ENCODE peak calls at places on chromosomes 2 and 18, in four cellular contexts. One of them, this sample, is unnamed.

GRCh38 chr2:100703744-100704143 is 116.2 kb upstream of the NPAS2 start:
- DNase-seq in thoracic aorta: no peak
- DNase-seq in HepG2: no peak
- DNase-seq in naive thymus-derived CD4-positive, alpha-beta T cell: no peak
- DNase-seq in this sample: no peak

GRCh38 chr2:2187196-2187595 is 143.9 kb downstream of the MYT1L start:
- DNase-seq in naive thymus-derived CD4-positive, alpha-beta T cell: no peak
- DNase-seq in HepG2: no peak
- DNase-seq in thoracic aorta: no peak
- DNase-seq in this sample: no peak

GRCh38 chr2:171362396-171362795 is 71.4 kb downstream of the METTL8 start:
- DNase-seq in HepG2: no peak
- DNase-seq in thoracic aorta: no peak
- DNase-seq in naive thymus-derived CD4-positive, alpha-beta T cell: no peak
- DNase-seq in this sample: no peak

GRCh38 chr18:55236150-55236931 is 277.1 kb upstream of the CCDC68 start:
- DNase-seq in thoracic aorta: no peak
- DNase-seq in HepG2: no peak
- DNase-seq in naive thymus-derived CD4-positive, alpha-beta T cell: no peak
- DNase-seq in this sample: peak; percentile 80

GRCh38 chr2:12155308-12156061 is 409.1 kb downstream of the LPIN1 start:
- DNase-seq in naive thymus-derived CD4-positive, alpha-beta T cell: no peak
- DNase-seq in thoracic aorta: no peak
- DNase-seq in HepG2: no peak
- DNase-seq in this sample: no peak

GRCh38 chr2:85913854-85914524 is 25.2 kb upstream of the ST3GAL5 start:
- DNase-seq in HepG2: no peak
- DNase-seq in thoracic aorta: no peak
- DNase-seq in naive thymus-derived CD4-positive, alpha-beta T cell: no peak
- DNase-seq in this sample: no peak

GRCh38 chr2:211055438-211055837 is 499.0 kb downstream of the CPS1 start:
- DNase-seq in naive thymus-derived CD4-positive, alpha-beta T cell: no peak
- DNase-seq in HepG2: peak; percentile 21
- DNase-seq in thoracic aorta: no peak
- DNase-seq in this sample: no peak

GRCh38 chr2:226426292-226426736 is 373.3 kb downstream of the IRS1 start:
- DNase-seq in HepG2: peak; percentile 51
- DNase-seq in naive thymus-derived CD4-positive, alpha-beta T cell: no peak
- DNase-seq in thoracic aorta: no peak
- DNase-seq in this sample: peak; percentile 47

GRCh38 chr2:46857871-46858696 is 57.5 kb downstream of the MCFD2 start:
- DNase-seq in HepG2: no peak
- DNase-seq in naive thymus-derived CD4-positive, alpha-beta T cell: no peak
- DNase-seq in thoracic aorta: no peak
- DNase-seq in this sample: no peak

GRCh38 chr2:157838442-157839161 is 37.5 kb downstream of the ACVR1 start:
- DNase-seq in naive thymus-derived CD4-positive, alpha-beta T cell: no peak
- DNase-seq in thoracic aorta: peak; percentile 7
- DNase-seq in HepG2: peak; percentile 88
- DNase-seq in this sample: no peak

GRCh38 chr2:54590216-54590961 is 133.1 kb upstream of the EML6 start:
- DNase-seq in HepG2: no peak
- DNase-seq in naive thymus-derived CD4-positive, alpha-beta T cell: no peak
- DNase-seq in thoracic aorta: no peak
- DNase-seq in this sample: no peak

GRCh38 chr2:60486067-60486466 is 67.4 kb downstream of the BCL11A start:
- DNase-seq in thoracic aorta: no peak
- DNase-seq in HepG2: no peak
- DNase-seq in naive thymus-derived CD4-positive, alpha-beta T cell: no peak
- DNase-seq in this sample: no peak

GRCh38 chr2:27247893-27248292 is 15.0 kb downstream of the SLC30A3 start:
- DNase-seq in thoracic aorta: no peak
- DNase-seq in HepG2: no peak
- DNase-seq in naive thymus-derived CD4-positive, alpha-beta T cell: no peak
- DNase-seq in this sample: no peak

GRCh38 chr18:48541747-48542108 is 2.9 kb downstream of the CTIF start:
- DNase-seq in thoracic aorta: no peak
- DNase-seq in HepG2: no peak
- DNase-seq in naive thymus-derived CD4-positive, alpha-beta T cell: no peak
- DNase-seq in this sample: no peak

GRCh38 chr2:241636182-241636982 is 576 bp downstream of the THAP4 start:
- DNase-seq in HepG2: peak; percentile 49
- DNase-seq in thoracic aorta: no peak
- DNase-seq in naive thymus-derived CD4-positive, alpha-beta T cell: no peak
- DNase-seq in this sample: no peak

GRCh38 chr2:43218550-43219382 is 7.6 kb downstream of the ZFP36L2 start:
- DNase-seq in naive thymus-derived CD4-positive, alpha-beta T cell: peak; percentile 90
- DNase-seq in HepG2: peak; percentile 76
- DNase-seq in thoracic aorta: no peak
- DNase-seq in this sample: no peak

GRCh38 chr2:226031078-226031937 is 631.8 kb downstream of the NYAP2 start:
- DNase-seq in HepG2: peak; percentile 73
- DNase-seq in thoracic aorta: no peak
- DNase-seq in naive thymus-derived CD4-positive, alpha-beta T cell: no peak
- DNase-seq in this sample: no peak

GRCh38 chr2:128457006-128457604 is 138.4 kb upstream of the HS6ST1 start:
- DNase-seq in HepG2: no peak
- DNase-seq in thoracic aorta: no peak
- DNase-seq in naive thymus-derived CD4-positive, alpha-beta T cell: no peak
- DNase-seq in this sample: no peak

GRCh38 chr2:193276069-193276468 is 1081.3 kb upstream of the TMEFF2 start:
- DNase-seq in naive thymus-derived CD4-positive, alpha-beta T cell: no peak
- DNase-seq in thoracic aorta: no peak
- DNase-seq in HepG2: no peak
- DNase-seq in this sample: no peak

GRCh38 chr2:218981390-218982311 is 3.3 kb downstream of the FEV start:
- DNase-seq in naive thymus-derived CD4-positive, alpha-beta T cell: no peak
- DNase-seq in thoracic aorta: no peak
- DNase-seq in HepG2: no peak
- DNase-seq in this sample: no peak

GRCh38 chr2:80473069-80473468 is 168.5 kb upstream of the LRRTM1 start:
- DNase-seq in naive thymus-derived CD4-positive, alpha-beta T cell: no peak
- DNase-seq in HepG2: no peak
- DNase-seq in thoracic aorta: no peak
- DNase-seq in this sample: no peak

GRCh38 chr18:6734746-6735430 is 5.4 kb downstream of the ARHGAP28 start:
- DNase-seq in naive thymus-derived CD4-positive, alpha-beta T cell: no peak
- DNase-seq in thoracic aorta: no peak
- DNase-seq in HepG2: no peak
- DNase-seq in this sample: no peak

GRCh38 chr2:221467610-221468009 is 104.5 kb downstream of the EPHA4 start:
- DNase-seq in thoracic aorta: no peak
- DNase-seq in HepG2: no peak
- DNase-seq in naive thymus-derived CD4-positive, alpha-beta T cell: no peak
- DNase-seq in this sample: no peak

GRCh38 chr2:239679755-239680154 is 278.9 kb upstream of the HDAC4 start:
- DNase-seq in naive thymus-derived CD4-positive, alpha-beta T cell: no peak
- DNase-seq in thoracic aorta: no peak
- DNase-seq in HepG2: no peak
- DNase-seq in this sample: no peak

GRCh38 chr18:7116001-7116831 is 1.4 kb downstream of the LAMA1 start:
- DNase-seq in naive thymus-derived CD4-positive, alpha-beta T cell: no peak
- DNase-seq in thoracic aorta: no peak
- DNase-seq in HepG2: no peak
- DNase-seq in this sample: no peak

GRCh38 chr2:217489145-217489960 is 513.4 kb downstream of the TNS1 start:
- DNase-seq in thoracic aorta: no peak
- DNase-seq in HepG2: no peak
- DNase-seq in naive thymus-derived CD4-positive, alpha-beta T cell: no peak
- DNase-seq in this sample: no peak

DNA sequence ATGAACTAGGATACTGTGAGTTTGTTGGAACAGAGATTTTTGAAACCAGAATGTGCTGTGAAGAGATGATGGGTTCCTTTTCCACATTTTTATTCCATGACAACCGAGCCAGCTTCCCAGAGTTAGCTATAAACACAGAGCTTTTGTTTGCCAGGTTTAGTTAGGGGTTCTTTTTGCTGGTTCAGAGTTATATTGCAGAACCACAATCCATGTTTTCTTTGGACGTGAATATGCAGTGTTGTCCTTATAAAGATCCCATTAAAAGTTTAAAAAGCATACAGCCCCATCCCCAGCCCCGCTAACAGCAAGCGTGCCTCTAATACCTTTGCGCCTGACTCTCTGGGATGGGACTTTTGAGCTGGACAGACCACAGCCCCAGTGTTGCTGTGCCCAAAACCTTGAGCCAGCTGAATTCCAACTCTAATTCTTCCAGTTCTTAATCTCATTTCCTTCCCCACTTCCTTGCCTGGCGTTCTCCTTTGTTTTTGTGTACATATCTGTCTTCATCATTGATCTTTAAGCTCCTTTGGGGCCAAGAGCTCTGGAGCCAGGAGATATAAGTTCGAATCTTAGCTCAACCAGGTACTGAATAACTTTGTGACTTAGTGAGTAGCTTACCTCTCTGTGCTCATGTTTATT is 72.3 kb downstream of the SPATS2L start:
- DNase-seq in naive thymus-derived CD4-positive, alpha-beta T cell: no peak
- DNase-seq in HepG2: no peak
- DNase-seq in thoracic aorta: no peak
- DNase-seq in this sample: no peak
- H3K4me3 ChIP-seq in naive thymus-derived CD4-positive, alpha-beta T cell: no peak overlapping the region
- H3K4me3 ChIP-seq in HepG2: no peak overlapping the region
- H3K4me3 ChIP-seq in thoracic aorta: peak overlapping the region; percentile 49
- H3K4me3 ChIP-seq in this sample: peak overlapping the region; percentile 64

GRCh38 chr18:50192903-50193795 is 1.8 kb downstream of the MYO5B start:
- DNase-seq in naive thymus-derived CD4-positive, alpha-beta T cell: no peak
- DNase-seq in thoracic aorta: no peak
- DNase-seq in HepG2: no peak
- DNase-seq in this sample: no peak
- H3K4me3 ChIP-seq in naive thymus-derived CD4-positive, alpha-beta T cell: no peak overlapping the region
- H3K4me3 ChIP-seq in thoracic aorta: peak overlapping the region; percentile 77
- H3K4me3 ChIP-seq in HepG2: peak overlapping the region; percentile 73
- H3K4me3 ChIP-seq in this sample: no peak overlapping the region

DNA sequence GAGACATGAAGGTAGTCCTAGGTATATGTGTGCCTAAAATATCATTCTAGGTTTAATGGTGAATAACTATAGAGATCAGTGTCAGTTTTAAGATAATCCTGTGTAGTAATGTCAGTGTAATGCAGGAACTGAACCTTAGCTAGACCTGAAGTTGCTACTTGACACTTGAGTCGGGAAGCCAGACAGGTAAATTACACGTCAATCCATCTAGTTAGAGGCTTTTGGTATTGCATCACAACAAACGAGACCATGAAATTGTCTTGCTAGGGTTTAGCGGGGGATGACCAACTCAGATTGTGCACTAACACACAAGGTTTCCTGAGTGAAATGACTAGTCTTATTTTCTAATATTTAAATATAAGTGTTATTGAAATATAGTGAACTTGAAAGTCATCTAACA is 2.0 kb downstream of the YPEL5 start:
- DNase-seq in thoracic aorta: no peak
- DNase-seq in HepG2: no peak
- DNase-seq in naive thymus-derived CD4-positive, alpha-beta T cell: no peak
- DNase-seq in this sample: no peak
- H3K4me3 ChIP-seq in thoracic aorta: peak overlapping the region; percentile 95
- H3K4me3 ChIP-seq in HepG2: no peak overlapping the region
- H3K4me3 ChIP-seq in naive thymus-derived CD4-positive, alpha-beta T cell: peak overlapping the region; percentile 74
- H3K4me3 ChIP-seq in this sample: peak overlapping the region; percentile 76

DNA sequence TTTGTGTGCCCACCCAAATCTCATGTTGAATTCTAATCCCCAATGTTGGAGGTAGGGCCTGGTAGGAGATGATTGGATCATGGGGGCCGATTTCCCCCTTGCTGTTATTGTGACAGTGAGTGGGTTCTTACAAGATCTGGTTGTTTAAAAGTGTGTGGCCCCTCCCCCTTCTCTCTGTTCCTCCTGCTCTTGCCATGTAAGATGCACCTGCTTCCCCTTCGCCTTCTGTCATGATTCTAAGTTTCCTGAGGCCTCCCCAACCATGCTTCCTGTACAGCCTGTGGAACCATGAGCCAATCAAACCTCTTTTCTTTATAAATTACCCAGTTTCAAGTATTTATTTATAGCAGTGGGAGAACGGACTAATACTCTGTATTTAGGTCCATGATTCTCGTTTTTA is 588.1 kb downstream of the DCDC2C start:
- DNase-seq in HepG2: no peak
- DNase-seq in thoracic aorta: no peak
- DNase-seq in naive thymus-derived CD4-positive, alpha-beta T cell: no peak
- DNase-seq in this sample: no peak
- H3K4me3 ChIP-seq in HepG2: no peak overlapping the region
- H3K4me3 ChIP-seq in thoracic aorta: no peak overlapping the region
- H3K4me3 ChIP-seq in naive thymus-derived CD4-positive, alpha-beta T cell: no peak overlapping the region
- H3K4me3 ChIP-seq in this sample: no peak overlapping the region

This sample was measured in SK-N-MC.